ENCODE peak calls at places on chromosomes 5 and 9, in six cellular contexts. O is A549, X is AG10803, S is brain microvascular endothelial cell, E is AG04450, F is left ventricle myocardium inferior. V is an unnamed sample.

GRCh38 chr5:85967681-85968080 is 650.1 kb upstream of the COX7C start:
- DNase-seq in O (no peak), X (no peak), S (no peak), E (no peak), F (no peak), V (peak)

GRCh38 chr5:178123987-178124925 is 6.6 kb upstream of the RMND5B start:
- DNase-seq in O (no peak), X (no peak), S (no peak), E (no peak), F (no peak), V (peak)

GRCh38 chr5:69209607-69210006 is 20.2 kb downstream of the CENPH start:
- DNase-seq in O (no peak), X (peak), S (no peak), E (no peak), F (no peak), V (no peak)

GRCh38 chr9:132210472-132211145 is 48.8 kb downstream of the NTNG2 start:
- DNase-seq in O (no peak), X (peak), S (no peak), E (peak), F (no peak), V (peak)

GRCh38 chr9:114289106-114289505 is 33.8 kb upstream of the ORM1 start:
- DNase-seq in O (no peak), X (no peak), S (no peak), E (no peak), F (peak), V (no peak)

GRCh38 chr5:67156976-67157583 is 39.5 kb downstream of the CD180 start:
- DNase-seq in O (peak), X (no peak), S (peak), E (no peak), F (no peak), V (peak)

GRCh38 chr5:313806-314376 is 7.6 kb upstream of the AHRR start:
- DNase-seq in O (no peak), X (no peak), S (no peak), E (no peak), F (no peak), V (no peak)

GRCh38 chr5:56900858-56901578 is 8.4 kb upstream of the SETD9 start:
- DNase-seq in O (peak), X (peak), S (peak), E (no peak), F (no peak), V (peak)

GRCh38 chr5:62093981-62094380 is 212.0 kb upstream of the KIF2A start:
- DNase-seq in O (peak), X (peak), S (peak), E (no peak), F (no peak), V (no peak)

GRCh38 chr9:95078934-95079333 is 238.6 kb downstream of the FANCC start:
- DNase-seq in O (no peak), X (no peak), S (no peak), E (no peak), F (no peak), V (no peak)

GRCh38 chr9:70069734-70070133 is 26.1 kb downstream of the MAMDC2 start:
- DNase-seq in O (no peak), X (no peak), S (no peak), E (no peak), F (no peak), V (no peak)

GRCh38 chr5:142357469-142358090 is 32.8 kb upstream of the SPRY4 start:
- DNase-seq in O (no peak), X (peak), S (peak), E (no peak), F (no peak), V (no peak)

GRCh38 chr9:108434036-108434435 is 421.8 kb downstream of the ACTL7B start:
- DNase-seq in O (no peak), X (no peak), S (no peak), E (no peak), F (no peak), V (no peak)

GRCh38 chr5:133687212-133688051 is 75.1 kb upstream of the FSTL4 start:
- DNase-seq in O (no peak), X (no peak), S (no peak), E (no peak), F (no peak), V (peak)

GRCh38 chr5:14521748-14522147 is 59.8 kb upstream of the OTULINL start:
- DNase-seq in O (no peak), X (no peak), S (no peak), E (no peak), F (no peak), V (no peak)

GRCh38 chr5:89241186-89241585 is 358.2 kb upstream of the MEF2C start:
- DNase-seq in O (no peak), X (peak), S (no peak), E (peak), F (no peak), V (no peak)

GRCh38 chr9:92632641-92633040 is 37.3 kb downstream of the IPPK start:
- DNase-seq in O (no peak), X (no peak), S (no peak), E (no peak), F (no peak), V (no peak)

GRCh38 chr5:179265529-179266290 is 79.6 kb downstream of the ADAMTS2 start:
- DNase-seq in O (no peak), X (peak), S (peak), E (peak), F (peak), V (peak)

GRCh38 chr9:78677326-78677725 is 380.4 kb downstream of the PSAT1 start:
- DNase-seq in O (no peak), X (peak), S (no peak), E (no peak), F (no peak), V (no peak)

GRCh38 chr5:172370648-172371248 is 83.6 kb downstream of the SH3PXD2B start:
- DNase-seq in O (peak), X (peak), S (peak), E (peak), F (no peak), V (peak)

GRCh38 chr9:8895498-8896224 is 1096.1 kb upstream of the DMAC1 start:
- DNase-seq in O (peak), X (no peak), S (peak), E (no peak), F (no peak), V (peak)

GRCh38 chr5:1068204-1068894 is 43.5 kb downstream of the SLC12A7 start:
- DNase-seq in O (no peak), X (no peak), S (no peak), E (no peak), F (peak), V (no peak)

GRCh38 chr5:74257645-74258328 is 382.7 kb downstream of the ENC1 start:
- DNase-seq in O (no peak), X (peak), S (no peak), E (no peak), F (peak), V (peak)

GRCh38 chr9:130897848-130898551 is 1.4 kb upstream of the QRFP start:
- DNase-seq in O (no peak), X (no peak), S (no peak), E (no peak), F (no peak), V (no peak)

GRCh38 chr9:130895481-130896232 is 955 bp downstream of the QRFP start:
- DNase-seq in O (no peak), X (no peak), S (peak), E (no peak), F (no peak), V (no peak)

GRCh38 chr9:130895038-130895437 is 1.6 kb downstream of the QRFP start:
- DNase-seq in O (no peak), X (no peak), S (no peak), E (no peak), F (no peak), V (no peak)

GRCh38 chr9:130897105-130897751 is 616 bp upstream of the QRFP start:
- DNase-seq in O (no peak), X (no peak), S (no peak), E (no peak), F (no peak), V (no peak)

GRCh38 chr9:130896233-130897012 is at the start of gene QRFP:
- DNase-seq in O (no peak), X (no peak), S (no peak), E (no peak), F (no peak), V (no peak)
- TF ChIP-seq CTCF in O (no peak), X (no peak), S (no peak), E (no peak), F (no peak), V (no peak)

GRCh38 chr5:78591227-78591626 is 57.3 kb downstream of the LHFPL2 start:
- DNase-seq in O (peak), X (peak), S (peak), E (peak), F (no peak), V (peak)
- H3K4me3 ChIP-seq in O (peak), X (no peak), S (no peak), E (no peak), F (no peak), V (no peak)

DNA sequence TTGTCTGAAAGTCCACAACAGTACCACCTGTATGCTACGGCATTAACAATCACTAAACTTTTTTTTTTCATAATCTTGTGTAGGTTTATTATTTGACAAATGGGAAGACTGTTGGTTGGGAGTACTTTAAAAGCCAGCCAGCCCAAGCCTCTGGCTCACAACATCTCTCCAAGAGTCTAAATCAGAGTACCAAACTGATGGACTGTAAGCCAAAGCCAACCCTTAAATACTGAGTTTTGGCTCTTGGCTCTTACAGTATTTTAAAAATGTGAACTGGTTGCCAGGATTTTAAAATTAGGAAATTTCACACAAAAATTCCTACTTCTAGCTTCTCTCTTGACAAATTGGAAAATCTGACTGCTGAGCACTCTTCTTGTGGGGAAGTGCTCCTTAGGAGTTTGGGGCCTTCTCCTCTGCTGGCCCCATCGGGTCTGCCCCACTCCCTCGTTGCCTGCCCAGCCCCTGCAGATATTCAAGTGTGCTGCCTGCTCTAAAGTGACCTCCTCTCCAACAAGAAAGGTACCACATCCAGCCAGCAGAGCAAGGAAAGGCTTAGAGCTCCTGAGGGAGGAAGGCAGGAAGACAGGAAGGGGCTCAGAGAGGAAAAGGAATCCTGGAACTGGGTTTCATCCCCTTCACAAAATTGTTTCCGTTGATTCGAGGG is 21.8 kb upstream of the TMOD1 start:
- DNase-seq in O (no peak), X (peak), S (no peak), E (no peak), F (no peak), V (no peak)
- TF ChIP-seq CTCF in O (no peak), X (no peak), S (no peak), E (no peak), F (no peak), V (no peak)

GRCh38 chr9:138112090-138112748 is 234.6 kb downstream of the CACNA1B start:
- DNase-seq in O (no peak), X (no peak), S (no peak), E (no peak), F (no peak), V (no peak)

GRCh38 chr9:138116521-138116920 is 238.9 kb downstream of the CACNA1B start:
- DNase-seq in O (no peak), X (no peak), S (no peak), E (no peak), F (no peak), V (no peak)

GRCh38 chr9:138112791-138113600 is 235.4 kb downstream of the CACNA1B start:
- DNase-seq in O (peak), X (no peak), S (no peak), E (no peak), F (no peak), V (no peak)

GRCh38 chr9:138115506-138115905 is 237.9 kb downstream of the CACNA1B start:
- DNase-seq in O (no peak), X (no peak), S (no peak), E (no peak), F (no peak), V (no peak)

DNA sequence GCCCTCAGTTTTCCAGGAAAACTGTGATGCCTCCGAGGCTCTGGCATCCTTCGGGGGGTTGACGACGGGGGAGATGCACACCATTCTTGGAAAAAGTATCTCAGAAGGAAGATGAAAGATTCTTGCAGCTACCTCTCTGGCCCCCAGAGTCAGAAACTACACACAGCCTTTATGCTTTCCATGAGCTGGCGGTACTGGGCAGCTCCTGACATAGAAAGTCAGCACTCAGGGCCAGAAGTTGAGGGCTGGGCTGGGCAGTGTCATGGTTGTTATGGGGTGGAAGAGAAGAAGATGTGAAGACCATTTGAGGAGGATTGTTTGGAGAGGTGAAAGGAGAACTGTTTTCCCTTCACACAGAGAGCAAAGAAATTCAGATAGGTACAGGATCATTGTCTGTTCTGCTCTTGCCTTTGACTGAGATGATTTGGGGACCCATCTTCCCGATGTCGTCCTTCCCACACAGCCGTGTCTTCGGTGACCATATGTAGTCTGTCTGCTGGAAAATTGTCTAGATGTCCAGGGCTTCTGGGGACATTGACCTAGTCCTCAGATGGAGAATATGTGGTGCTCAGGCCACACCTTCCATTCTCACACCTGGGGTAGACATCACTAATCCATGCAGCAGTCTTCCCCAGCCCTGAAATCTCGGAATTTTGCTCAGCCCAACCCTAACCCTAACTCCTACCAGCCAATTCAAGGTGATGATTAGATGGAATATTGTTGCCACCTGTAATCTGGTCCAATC is 237.1 kb downstream of the CACNA1B start:
- DNase-seq in O (no peak), X (no peak), S (no peak), E (no peak), F (no peak), V (no peak)
- H3K4me3 ChIP-seq in O (peak), X (no peak), S (no peak), E (no peak), F (no peak), V (no peak)

GRCh38 chr5:150639751-150640150 is 709 bp upstream of the SYNPO start:
- DNase-seq in O (no peak), X (no peak), S (no peak), E (no peak), F (no peak), V (no peak)

GRCh38 chr5:150639317-150639738 is 1.1 kb upstream of the SYNPO start:
- DNase-seq in O (no peak), X (no peak), S (no peak), E (no peak), F (no peak), V (no peak)

GRCh38 chr5:150641006-150641570 is 628 bp downstream of the SYNPO start:
- DNase-seq in O (peak), X (peak), S (peak), E (no peak), F (peak), V (peak)

GRCh38 chr5:150641826-150642566 is 1.5 kb downstream of the SYNPO start:
- DNase-seq in O (no peak), X (no peak), S (no peak), E (no peak), F (no peak), V (no peak)

DNA sequence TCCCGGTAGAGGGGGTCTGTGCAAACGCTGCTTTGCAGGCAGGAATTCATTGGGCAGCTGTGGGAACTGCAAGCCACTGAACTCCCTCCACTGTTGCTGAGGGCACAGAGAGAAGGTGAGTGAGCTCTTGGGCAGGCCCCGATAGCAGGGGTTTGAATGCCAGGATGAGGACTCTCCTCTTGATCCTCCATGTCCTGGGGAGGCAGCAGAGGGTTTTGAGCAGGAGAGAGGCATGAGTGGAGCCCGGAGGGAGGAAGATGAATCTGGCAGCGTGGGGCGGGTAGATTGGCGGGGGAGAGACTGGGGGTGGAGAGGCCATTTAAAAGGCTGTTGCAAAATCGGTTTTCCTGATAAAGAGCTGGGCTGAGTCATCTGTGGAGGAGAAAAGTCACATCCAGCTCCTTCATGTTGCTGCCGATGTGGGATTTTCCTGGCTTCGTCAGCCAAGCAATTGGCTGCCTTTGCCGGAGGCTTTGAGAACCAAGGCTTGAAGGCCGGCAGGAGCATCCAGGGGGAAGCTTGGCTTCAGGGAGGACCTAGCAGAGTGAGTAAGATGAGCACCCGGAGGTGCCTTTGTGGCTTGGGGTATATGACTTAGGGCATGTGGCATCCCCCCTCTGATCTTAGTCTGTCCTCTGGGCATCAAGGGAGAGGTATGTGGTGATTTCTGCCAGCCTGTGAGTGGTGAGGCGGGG is at the start of gene SYNPO:
- DNase-seq in O (peak), X (peak), S (peak), E (peak), F (peak), V (peak)
- TF ChIP-seq CTCF in O (no peak), X (no peak), S (peak), E (no peak), F (no peak), V (no peak)

DNA sequence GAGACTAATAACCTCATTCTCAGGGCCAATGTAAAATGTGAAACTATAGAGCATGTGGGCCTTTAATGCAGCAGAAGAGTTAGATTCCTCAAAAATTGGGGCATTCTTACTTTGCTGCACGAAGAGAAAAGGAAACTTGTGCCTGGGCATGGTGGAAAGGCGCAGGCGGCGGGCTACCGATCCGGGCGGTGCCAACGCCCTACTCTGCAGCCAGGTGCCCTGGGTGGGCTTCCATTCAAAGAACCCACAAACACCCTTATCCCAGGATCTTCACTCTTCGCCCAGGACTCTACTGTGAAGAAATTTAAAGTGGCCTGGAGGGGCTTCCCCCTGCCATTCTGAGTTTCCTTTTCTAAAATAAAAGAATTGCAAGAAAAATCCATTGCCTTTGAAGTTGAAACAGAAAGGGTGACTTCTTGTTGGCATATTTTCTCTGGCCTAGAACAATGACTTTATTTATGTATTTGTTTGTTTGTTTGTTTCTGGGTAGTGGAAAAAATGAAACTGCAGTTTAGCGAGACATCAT is 124.9 kb downstream of the TMEM161B start:
- DNase-seq in O (no peak), X (no peak), S (no peak), E (no peak), F (no peak), V (no peak)
- H3K4me3 ChIP-seq in O (no peak), X (peak), S (peak), E (no peak), F (peak), V (no peak)

V was measured in epithelial cell of esophagus.